ENCODE peak calls at places on chromosomes 3 and 15, in six cellular contexts. B, R, U, A, I and F are unnamed samples.
A peak's percentile ranks its signal among the peaks of the same experiment; 100 is the strongest.

GRCh38 chr3:26236511-26236910 is 386.1 kb upstream of the LRRC3B start:
- DNase-seq in B (no peak), R (no peak), U (no peak), A (no peak), I (no peak), F (no peak)

GRCh38 chr3:12440927-12441326 is 43.4 kb upstream of the TSEN2 start:
- DNase-seq in B (no peak), R (no peak), U (no peak), A (no peak), I (no peak), F (no peak)

GRCh38 chr15:79193157-79193948 is 89.2 kb upstream of the ANKRD34C start:
- DNase-seq in B (no peak), R (no peak), U (no peak), A (no peak), I (no peak), F (no peak)

GRCh38 chr3:195616681-195617080 is 32.9 kb upstream of the APOD start:
- DNase-seq in B (no peak), R (no peak), U (no peak), A (no peak), I (no peak), F (peak; percentile 58)

GRCh38 chr3:15520804-15521572 is 518 bp downstream of the COLQ start:
- DNase-seq in B (no peak), R (peak; percentile 53), U (no peak), A (no peak), I (no peak), F (no peak)

GRCh38 chr3:25441234-25441856 is 13.3 kb downstream of the RARB start:
- DNase-seq in B (no peak), R (peak; percentile 26), U (peak; percentile 36), A (peak; percentile 27), I (no peak), F (no peak)

GRCh38 chr3:137165117-137165806 is 207.5 kb downstream of the IL20RB start:
- DNase-seq in B (peak; percentile 46), R (no peak), U (no peak), A (no peak), I (no peak), F (no peak)

GRCh38 chr3:194647747-194648146 is 14.5 kb upstream of the TMEM44 start:
- DNase-seq in B (no peak), R (no peak), U (no peak), A (no peak), I (no peak), F (no peak)

GRCh38 chr15:78351539-78351938 is 11.4 kb downstream of the CRABP1 start:
- DNase-seq in B (no peak), R (no peak), U (no peak), A (no peak), I (no peak), F (no peak)

GRCh38 chr3:130894130-130894872 is 417 bp downstream of the ATP2C1 start:
- DNase-seq in B (peak; percentile 36), R (peak; percentile 50), U (peak; percentile 38), A (peak; percentile 67), I (peak; percentile 73), F (peak; percentile 57)

GRCh38 chr3:10291641-10292040 is 1.1 kb downstream of the GHRL start:
- DNase-seq in B (no peak), R (no peak), U (no peak), A (no peak), I (no peak), F (no peak)

GRCh38 chr15:76191539-76192244 is 119.6 kb downstream of the ETFA start:
- DNase-seq in B (no peak), R (no peak), U (no peak), A (no peak), I (no peak), F (no peak)

GRCh38 chr15:63191895-63192603 is 2.6 kb downstream of the RAB8B start:
- DNase-seq in B (no peak), R (peak; percentile 78), U (peak; percentile 39), A (peak; percentile 70), I (no peak), F (no peak)

GRCh38 chr3:118544458-118544857 is 490.2 kb downstream of the IGSF11 start:
- DNase-seq in B (no peak), R (no peak), U (no peak), A (no peak), I (no peak), F (no peak)

GRCh38 chr3:133476971-133477375 is 77.1 kb downstream of the BFSP2 start:
- DNase-seq in B (no peak), R (no peak), U (no peak), A (no peak), I (no peak), F (no peak)

GRCh38 chr3:188404124-188404523 is 250.2 kb downstream of the LPP start:
- DNase-seq in B (no peak), R (no peak), U (no peak), A (no peak), I (no peak), F (no peak)

GRCh38 chr3:127604035-127604434 is 5.8 kb downstream of the MCM2 start:
- DNase-seq in B (no peak), R (no peak), U (no peak), A (no peak), I (no peak), F (no peak)

GRCh38 chr15:27457766-27458165 is 486.8 kb downstream of the GABRG3 start:
- DNase-seq in B (no peak), R (no peak), U (no peak), A (no peak), I (no peak), F (no peak)

GRCh38 chr15:51403072-51403878 is 61.8 kb downstream of the GLDN start:
- DNase-seq in B (peak; percentile 32), R (peak; percentile 43), U (no peak), A (no peak), I (no peak), F (no peak)

GRCh38 chr3:51955893-51956770 is 951 bp downstream of the GPR62 start:
- DNase-seq in B (no peak), R (no peak), U (peak; percentile 55), A (peak; percentile 59), I (no peak), F (no peak)

GRCh38 chr3:30670292-30670691 is 63.9 kb downstream of the TGFBR2 start:
- DNase-seq in B (no peak), R (no peak), U (no peak), A (no peak), I (no peak), F (no peak)

GRCh38 chr3:74343391-74343790 is 271.1 kb downstream of the CNTN3 start:
- DNase-seq in B (no peak), R (no peak), U (no peak), A (no peak), I (no peak), F (no peak)

GRCh38 chr3:71011565-71012287 is 571.8 kb downstream of the FOXP1 start:
- DNase-seq in B (peak; percentile 29), R (peak; percentile 33), U (no peak), A (no peak), I (no peak), F (no peak)

GRCh38 chr3:123338021-123338619 is 110.8 kb downstream of the ADCY5 start:
- DNase-seq in B (no peak), R (no peak), U (no peak), A (no peak), I (no peak), F (no peak)

GRCh38 chr3:99586680-99587079 is 51.7 kb upstream of the COL8A1 start:
- DNase-seq in B (no peak), R (no peak), U (no peak), A (no peak), I (no peak), F (no peak)

GRCh38 chr3:136543385-136543784 is 208.8 kb downstream of the STAG1 start:
- DNase-seq in B (no peak), R (no peak), U (no peak), A (no peak), I (no peak), F (no peak)

GRCh38 chr3:13022348-13023250 is 50.6 kb downstream of the IQSEC1 start:
- DNase-seq in B (peak; percentile 88), R (no peak), U (no peak), A (no peak), I (no peak), F (no peak)

GRCh38 chr3:117052356-117052755 is 342.8 kb downstream of the TUSC7 start:
- DNase-seq in B (no peak), R (no peak), U (no peak), A (no peak), I (no peak), F (no peak)